ENCODE peak calls at places on chromosomes 11 and 22, in ten cellular contexts. One of them, this sample, is unnamed. For H3K9me3, the result is how much of the 10 kb centered on the place peaks cover.

GRCh38 chr11:61862714-61863547 is 28.4 kb downstream of the FADS3 start:
- DNase-seq in mammary epithelial cell: no peak
- DNase-seq in right lobe of liver: no peak
- DNase-seq in endodermal cell: no peak
- DNase-seq in CD4-positive, alpha-beta T cell: no peak
- DNase-seq in K562: no peak
- DNase-seq in MM.1S: no peak
- DNase-seq in tibial nerve: no peak
- DNase-seq in IMR-90: no peak
- DNase-seq in HCT116: no peak
- DNase-seq in this sample: no peak

GRCh38 chr22:17781319-17782031 is 7.2 kb upstream of the BID start:
- DNase-seq in right lobe of liver: no peak
- DNase-seq in MM.1S: peak
- DNase-seq in K562: no peak
- DNase-seq in endodermal cell: no peak
- DNase-seq in HCT116: no peak
- DNase-seq in CD4-positive, alpha-beta T cell: peak
- DNase-seq in mammary epithelial cell: peak
- DNase-seq in tibial nerve: no peak
- DNase-seq in IMR-90: peak
- DNase-seq in this sample: no peak

GRCh38 chr11:65651589-65652510 is 10.9 kb downstream of the RELA start:
- DNase-seq in endodermal cell: peak
- DNase-seq in tibial nerve: no peak
- DNase-seq in K562: peak
- DNase-seq in mammary epithelial cell: peak
- DNase-seq in CD4-positive, alpha-beta T cell: no peak
- DNase-seq in MM.1S: no peak
- DNase-seq in right lobe of liver: peak
- DNase-seq in IMR-90: peak
- DNase-seq in HCT116: no peak
- DNase-seq in this sample: peak

GRCh38 chr11:101862410-101863233 is 52.2 kb upstream of the CEP126 start:
- DNase-seq in CD4-positive, alpha-beta T cell: no peak
- DNase-seq in IMR-90: peak
- DNase-seq in endodermal cell: peak
- DNase-seq in K562: no peak
- DNase-seq in MM.1S: no peak
- DNase-seq in tibial nerve: no peak
- DNase-seq in mammary epithelial cell: peak
- DNase-seq in HCT116: peak
- DNase-seq in right lobe of liver: peak
- DNase-seq in this sample: no peak

GRCh38 chr11:120929664-120930154 is 94.2 kb upstream of the TBCEL start:
- DNase-seq in endodermal cell: peak
- DNase-seq in right lobe of liver: no peak
- DNase-seq in tibial nerve: no peak
- DNase-seq in CD4-positive, alpha-beta T cell: no peak
- DNase-seq in HCT116: peak
- DNase-seq in mammary epithelial cell: no peak
- DNase-seq in MM.1S: peak
- DNase-seq in K562: peak
- DNase-seq in IMR-90: peak
- DNase-seq in this sample: no peak

GRCh38 chr11:61571337-61571736 is 9.5 kb downstream of the SYT7 start:
- DNase-seq in CD4-positive, alpha-beta T cell: no peak
- DNase-seq in K562: no peak
- DNase-seq in tibial nerve: no peak
- DNase-seq in MM.1S: no peak
- DNase-seq in mammary epithelial cell: no peak
- DNase-seq in IMR-90: no peak
- DNase-seq in endodermal cell: no peak
- DNase-seq in right lobe of liver: no peak
- DNase-seq in HCT116: no peak
- DNase-seq in this sample: no peak

GRCh38 chr11:93718057-93718563 is 23.2 kb downstream of the TAF1D start:
- DNase-seq in right lobe of liver: no peak
- DNase-seq in MM.1S: no peak
- DNase-seq in HCT116: no peak
- DNase-seq in mammary epithelial cell: no peak
- DNase-seq in IMR-90: no peak
- DNase-seq in tibial nerve: no peak
- DNase-seq in endodermal cell: no peak
- DNase-seq in CD4-positive, alpha-beta T cell: no peak
- DNase-seq in K562: peak
- DNase-seq in this sample: no peak

GRCh38 chr11:44813401-44813800 is 86.6 kb downstream of the TSPAN18 start:
- DNase-seq in tibial nerve: no peak
- DNase-seq in HCT116: no peak
- DNase-seq in CD4-positive, alpha-beta T cell: no peak
- DNase-seq in IMR-90: no peak
- DNase-seq in endodermal cell: no peak
- DNase-seq in K562: no peak
- DNase-seq in right lobe of liver: no peak
- DNase-seq in MM.1S: no peak
- DNase-seq in mammary epithelial cell: no peak
- DNase-seq in this sample: no peak

GRCh38 chr11:33040862-33041453 is 1.6 kb downstream of the TCP11L1 start:
- DNase-seq in IMR-90: no peak
- DNase-seq in right lobe of liver: no peak
- DNase-seq in tibial nerve: no peak
- DNase-seq in MM.1S: no peak
- DNase-seq in HCT116: no peak
- DNase-seq in CD4-positive, alpha-beta T cell: no peak
- DNase-seq in endodermal cell: no peak
- DNase-seq in K562: no peak
- DNase-seq in mammary epithelial cell: no peak
- DNase-seq in this sample: no peak

GRCh38 chr11:33044281-33044680 is 4.9 kb downstream of the TCP11L1 start:
- DNase-seq in tibial nerve: no peak
- DNase-seq in endodermal cell: no peak
- DNase-seq in K562: no peak
- DNase-seq in right lobe of liver: no peak
- DNase-seq in MM.1S: no peak
- DNase-seq in HCT116: no peak
- DNase-seq in CD4-positive, alpha-beta T cell: no peak
- DNase-seq in IMR-90: peak
- DNase-seq in mammary epithelial cell: peak
- DNase-seq in this sample: no peak

GRCh38 chr11:33040127-33040861 is 922 bp downstream of the TCP11L1 start:
- DNase-seq in mammary epithelial cell: peak
- DNase-seq in IMR-90: peak
- DNase-seq in right lobe of liver: no peak
- DNase-seq in CD4-positive, alpha-beta T cell: no peak
- DNase-seq in K562: peak
- DNase-seq in HCT116: no peak
- DNase-seq in endodermal cell: no peak
- DNase-seq in tibial nerve: no peak
- DNase-seq in MM.1S: peak
- DNase-seq in this sample: no peak

GRCh38 chr11:33045551-33046255 is 6.3 kb downstream of the TCP11L1 start:
- DNase-seq in HCT116: no peak
- DNase-seq in K562: no peak
- DNase-seq in CD4-positive, alpha-beta T cell: no peak
- DNase-seq in tibial nerve: no peak
- DNase-seq in mammary epithelial cell: peak
- DNase-seq in right lobe of liver: no peak
- DNase-seq in IMR-90: no peak
- DNase-seq in endodermal cell: no peak
- DNase-seq in MM.1S: no peak
- DNase-seq in this sample: no peak

GRCh38 chr11:33043221-33043833 is 4.0 kb downstream of the TCP11L1 start:
- DNase-seq in CD4-positive, alpha-beta T cell: no peak
- DNase-seq in mammary epithelial cell: peak
- DNase-seq in right lobe of liver: no peak
- DNase-seq in MM.1S: no peak
- DNase-seq in K562: no peak
- DNase-seq in HCT116: no peak
- DNase-seq in IMR-90: no peak
- DNase-seq in endodermal cell: no peak
- DNase-seq in tibial nerve: no peak
- DNase-seq in this sample: no peak
- H3K9me3 ChIP-seq in CD4-positive, alpha-beta T cell: under half
- H3K9me3 ChIP-seq in mammary epithelial cell: under half
- H3K9me3 ChIP-seq in right lobe of liver: under half
- H3K9me3 ChIP-seq in MM.1S: under half
- H3K9me3 ChIP-seq in K562: under half
- H3K9me3 ChIP-seq in HCT116: under half
- H3K9me3 ChIP-seq in IMR-90: under half
- H3K9me3 ChIP-seq in endodermal cell: under half
- H3K9me3 ChIP-seq in tibial nerve: under half
- H3K9me3 ChIP-seq in this sample: under half

GRCh38 chr11:4891996-4892640 is 10.4 kb downstream of the OR51T1 start:
- DNase-seq in IMR-90: peak
- DNase-seq in K562: peak
- DNase-seq in mammary epithelial cell: peak
- DNase-seq in MM.1S: no peak
- DNase-seq in tibial nerve: no peak
- DNase-seq in CD4-positive, alpha-beta T cell: no peak
- DNase-seq in right lobe of liver: no peak
- DNase-seq in endodermal cell: no peak
- DNase-seq in HCT116: no peak
- DNase-seq in this sample: no peak
- TF ChIP-seq CTCF in IMR-90: no peak
- TF ChIP-seq CTCF in K562: no peak
- TF ChIP-seq CTCF in mammary epithelial cell: peak
- TF ChIP-seq CTCF in MM.1S: no peak
- TF ChIP-seq CTCF in tibial nerve: no peak
- TF ChIP-seq CTCF in CD4-positive, alpha-beta T cell: no peak
- TF ChIP-seq CTCF in right lobe of liver: no peak
- TF ChIP-seq CTCF in endodermal cell: peak
- TF ChIP-seq CTCF in HCT116: peak
- TF ChIP-seq CTCF in this sample: no peak

GRCh38 chr22:49259870-49260615 is 567.6 kb downstream of the BRD1 start:
- DNase-seq in IMR-90: no peak
- DNase-seq in K562: no peak
- DNase-seq in endodermal cell: peak
- DNase-seq in CD4-positive, alpha-beta T cell: peak
- DNase-seq in HCT116: no peak
- DNase-seq in MM.1S: no peak
- DNase-seq in mammary epithelial cell: no peak
- DNase-seq in tibial nerve: no peak
- DNase-seq in right lobe of liver: peak
- DNase-seq in this sample: no peak
- H3K9me3 ChIP-seq in IMR-90: half or more
- H3K9me3 ChIP-seq in K562: under half
- H3K9me3 ChIP-seq in endodermal cell: under half
- H3K9me3 ChIP-seq in CD4-positive, alpha-beta T cell: under half
- H3K9me3 ChIP-seq in HCT116: under half
- H3K9me3 ChIP-seq in MM.1S: under half
- H3K9me3 ChIP-seq in mammary epithelial cell: under half
- H3K9me3 ChIP-seq in tibial nerve: under half
- H3K9me3 ChIP-seq in right lobe of liver: under half
- H3K9me3 ChIP-seq in this sample: under half

GRCh38 chr22:46119729-46120419 is 30.5 kb upstream of the PPARA start:
- DNase-seq in HCT116: no peak
- DNase-seq in K562: peak
- DNase-seq in right lobe of liver: no peak
- DNase-seq in mammary epithelial cell: no peak
- DNase-seq in CD4-positive, alpha-beta T cell: no peak
- DNase-seq in MM.1S: no peak
- DNase-seq in IMR-90: peak
- DNase-seq in endodermal cell: no peak
- DNase-seq in tibial nerve: no peak
- DNase-seq in this sample: no peak

GRCh38 chr22:46119093-46119728 is 31.1 kb upstream of the PPARA start:
- DNase-seq in right lobe of liver: no peak
- DNase-seq in mammary epithelial cell: no peak
- DNase-seq in K562: no peak
- DNase-seq in tibial nerve: no peak
- DNase-seq in endodermal cell: no peak
- DNase-seq in HCT116: no peak
- DNase-seq in CD4-positive, alpha-beta T cell: no peak
- DNase-seq in IMR-90: no peak
- DNase-seq in MM.1S: no peak
- DNase-seq in this sample: peak

GRCh38 chr22:46121079-46121478 is 29.2 kb upstream of the PPARA start:
- DNase-seq in tibial nerve: no peak
- DNase-seq in right lobe of liver: no peak
- DNase-seq in endodermal cell: no peak
- DNase-seq in CD4-positive, alpha-beta T cell: no peak
- DNase-seq in IMR-90: no peak
- DNase-seq in mammary epithelial cell: no peak
- DNase-seq in MM.1S: no peak
- DNase-seq in K562: no peak
- DNase-seq in HCT116: no peak
- DNase-seq in this sample: peak

GRCh38 chr22:46121523-46122287 is 28.6 kb upstream of the PPARA start:
- DNase-seq in endodermal cell: no peak
- DNase-seq in IMR-90: no peak
- DNase-seq in right lobe of liver: no peak
- DNase-seq in mammary epithelial cell: no peak
- DNase-seq in CD4-positive, alpha-beta T cell: no peak
- DNase-seq in HCT116: no peak
- DNase-seq in K562: no peak
- DNase-seq in tibial nerve: no peak
- DNase-seq in MM.1S: no peak
- DNase-seq in this sample: no peak

GRCh38 chr22:46120420-46120737 is 29.9 kb upstream of the PPARA start:
- DNase-seq in HCT116: no peak
- DNase-seq in IMR-90: no peak
- DNase-seq in endodermal cell: no peak
- DNase-seq in right lobe of liver: no peak
- DNase-seq in MM.1S: no peak
- DNase-seq in mammary epithelial cell: no peak
- DNase-seq in K562: no peak
- DNase-seq in tibial nerve: no peak
- DNase-seq in CD4-positive, alpha-beta T cell: no peak
- DNase-seq in this sample: no peak
- TF ChIP-seq CTCF in HCT116: no peak
- TF ChIP-seq CTCF in IMR-90: no peak
- TF ChIP-seq CTCF in endodermal cell: no peak
- TF ChIP-seq CTCF in right lobe of liver: no peak
- TF ChIP-seq CTCF in MM.1S: no peak
- TF ChIP-seq CTCF in mammary epithelial cell: no peak
- TF ChIP-seq CTCF in K562: no peak
- TF ChIP-seq CTCF in tibial nerve: no peak
- TF ChIP-seq CTCF in CD4-positive, alpha-beta T cell: no peak
- TF ChIP-seq CTCF in this sample: no peak